ENCODE peak calls at places on chromosomes 3 and 15, in seven cellular contexts. W is neural progenitor cell, X is PC-3, P is mammary epithelial cell, Z is HepG2, U is GM23248, I is H1. Y is an unnamed sample.

GRCh38 chr3:112647122-112647521 is 6.2 kb upstream of the CCDC80 start:
- DNase-seq in X (peak), I (no peak), W (peak), U (peak), P (peak), Z (peak), Y (peak)

GRCh38 chr3:125123906-125124305 is 68.1 kb upstream of the HEG1 start:
- DNase-seq in I (no peak), Z (no peak), P (no peak), U (peak), X (no peak), W (no peak), Y (no peak)

GRCh38 chr3:126345231-126345630 is 12.0 kb downstream of the KLF15 start:
- DNase-seq in U (no peak), P (no peak), W (no peak), I (no peak), X (no peak), Z (no peak), Y (no peak)

GRCh38 chr3:197362086-197362485 is 63.7 kb upstream of the DLG1 start:
- DNase-seq in X (no peak), U (no peak), Z (no peak), W (no peak), I (no peak), P (no peak), Y (no peak)

GRCh38 chr3:106814231-106814630 is 563.0 kb upstream of the CCDC54 start:
- DNase-seq in U (peak), P (no peak), Z (no peak), I (no peak), X (no peak), W (no peak), Y (peak)

GRCh38 chr3:51673181-51673801 is 2.2 kb downstream of the TEX264 start:
- DNase-seq in X (no peak), W (peak), Z (peak), U (no peak), I (no peak), P (no peak), Y (no peak)

GRCh38 chr3:21729888-21730459 is 21.0 kb downstream of the ZNF385D start:
- DNase-seq in Z (no peak), I (no peak), U (peak), W (no peak), X (no peak), P (peak), Y (peak)

GRCh38 chr3:178236555-178237277 is 299.5 kb upstream of the KCNMB2 start:
- DNase-seq in I (no peak), U (peak), W (no peak), Z (no peak), P (peak), X (peak), Y (peak)

GRCh38 chr15:35557544-35557943 is 11.6 kb upstream of the DPH6 start:
- DNase-seq in W (no peak), U (peak), P (peak), X (peak), Z (peak), I (no peak), Y (peak)

GRCh38 chr3:101998256-101998926 is 149.1 kb downstream of the NFKBIZ start:
- DNase-seq in P (no peak), W (no peak), X (no peak), Z (no peak), U (peak), I (no peak), Y (no peak)

GRCh38 chr3:71576966-71577459 is 6.5 kb downstream of the FOXP1 start:
- DNase-seq in I (no peak), P (peak), X (no peak), W (no peak), Z (no peak), U (no peak), Y (no peak)

GRCh38 chr15:99630607-99631131 is 64.9 kb downstream of the MEF2A start:
- DNase-seq in I (no peak), P (no peak), W (no peak), U (no peak), Z (no peak), X (no peak), Y (no peak)

GRCh38 chr3:156745766-156746165 is 71.4 kb downstream of the TIPARP start:
- DNase-seq in Z (no peak), X (no peak), I (no peak), W (no peak), U (no peak), P (no peak), Y (no peak)

GRCh38 chr15:50883903-50884302 is 24.6 kb upstream of the AP4E1 start:
- DNase-seq in X (peak), I (no peak), P (peak), Z (no peak), W (no peak), U (peak), Y (peak)

GRCh38 chr3:126398423-126399347 is 4.0 kb downstream of the CFAP100 start:
- DNase-seq in Z (no peak), W (no peak), X (no peak), P (no peak), I (no peak), U (no peak), Y (no peak)

GRCh38 chr3:155363690-155364070 is 70.2 kb upstream of the STRIT1 start:
- DNase-seq in I (no peak), X (no peak), U (no peak), W (peak), Z (no peak), P (no peak), Y (no peak)

GRCh38 chr3:169044341-169045113 is 619.0 kb downstream of the MECOM start:
- DNase-seq in I (no peak), P (peak), W (no peak), U (peak), Z (no peak), X (peak), Y (peak)

GRCh38 chr15:76973362-76973743 is 21.6 kb upstream of the PSTPIP1 start:
- DNase-seq in W (peak), X (peak), P (no peak), I (peak), U (peak), Z (peak), Y (peak)

GRCh38 chr3:45434996-45435395 is 46.6 kb downstream of the LARS2 start:
- DNase-seq in I (no peak), X (no peak), Z (no peak), P (peak), W (no peak), U (no peak), Y (no peak)

GRCh38 chr3:127710473-127710941 is 37.8 kb downstream of the ABTB1 start:
- DNase-seq in I (no peak), X (peak), U (peak), P (peak), Z (no peak), W (no peak), Y (no peak)

GRCh38 chr3:107264888-107265287 is 112.4 kb upstream of the CCDC54 start:
- DNase-seq in P (peak), X (no peak), I (no peak), Z (no peak), U (no peak), W (no peak), Y (peak)

GRCh38 chr3:30186741-30187219 is 419.6 kb upstream of the TGFBR2 start:
- DNase-seq in U (no peak), X (no peak), Z (no peak), P (no peak), W (no peak), I (no peak), Y (no peak)

GRCh38 chr3:71902258-71903128 is 117.5 kb upstream of the PROK2 start:
- DNase-seq in P (no peak), U (no peak), I (no peak), X (no peak), W (no peak), Z (no peak), Y (no peak)

GRCh38 chr3:101182734-101183133 is 137.6 kb downstream of the IMPG2 start:
- DNase-seq in I (no peak), Z (no peak), W (no peak), U (peak), X (peak), P (peak), Y (peak)

GRCh38 chr3:4956743-4957142 is 22.5 kb upstream of the BHLHE40 start:
- DNase-seq in I (no peak), P (no peak), W (no peak), U (no peak), X (no peak), Z (no peak), Y (no peak)

GRCh38 chr3:25165306-25165705 is 262.8 kb upstream of the RARB start:
- DNase-seq in U (no peak), I (no peak), X (no peak), P (no peak), W (no peak), Z (no peak), Y (no peak)

GRCh38 chr3:110550511-110550910 is 521.1 kb upstream of the NECTIN3 start:
- DNase-seq in X (no peak), U (no peak), I (no peak), W (no peak), P (no peak), Z (no peak), Y (no peak)

GRCh38 chr3:25785826-25786225 is 2.6 kb upstream of the NGLY1 start:
- DNase-seq in U (peak), W (no peak), X (peak), I (no peak), P (peak), Z (no peak), Y (no peak)

GRCh38 chr15:83746231-83746630 is 92.3 kb downstream of the ADAMTSL3 start:
- DNase-seq in W (no peak), Z (no peak), X (peak), U (no peak), P (peak), I (no peak), Y (no peak)

GRCh38 chr15:83784975-83785374 is 131.1 kb downstream of the ADAMTSL3 start:
- DNase-seq in U (no peak), Z (no peak), I (no peak), X (peak), P (peak), W (no peak), Y (peak)

GRCh38 chr3:69767571-69767970 is 28.3 kb downstream of the MITF start:
- DNase-seq in Z (no peak), U (no peak), X (no peak), P (no peak), W (no peak), I (no peak), Y (no peak)

GRCh38 chr3:123694377-123695147 is 109.7 kb upstream of the HACD2 start:
- DNase-seq in Z (no peak), U (no peak), P (no peak), I (no peak), X (no peak), W (no peak), Y (peak)

GRCh38 chr15:69668049-69668705 is 215.6 kb downstream of the RPLP1 start:
- DNase-seq in W (no peak), I (no peak), U (no peak), P (no peak), Z (no peak), X (no peak), Y (no peak)

GRCh38 chr15:37034835-37035234 is 65.5 kb downstream of the MEIS2 start:
- DNase-seq in P (no peak), X (no peak), Z (no peak), I (no peak), W (no peak), U (no peak), Y (no peak)

GRCh38 chr15:88178631-88179030 is 77.9 kb downstream of the NTRK3 start:
- DNase-seq in Z (no peak), P (no peak), X (no peak), I (no peak), U (no peak), W (no peak), Y (no peak)

GRCh38 chr3:172591876-172592771 is 68.9 kb upstream of the TNFSF10 start:
- DNase-seq in P (no peak), X (no peak), I (no peak), U (no peak), W (no peak), Z (no peak), Y (no peak)

GRCh38 chr3:63050548-63050947 is 175.3 kb upstream of the CADPS start:
- DNase-seq in W (no peak), I (no peak), U (peak), P (no peak), Z (no peak), X (no peak), Y (no peak)
- H3K9ac ChIP-seq in W (no peak), I (no peak), U (no peak), P (no peak), Z (no peak), X (no peak), Y (no peak)

GRCh38 chr15:68157074-68157473 is 48.1 kb downstream of the CALML4 start:
- DNase-seq in X (no peak), W (no peak), I (no peak), P (no peak), U (no peak), Z (no peak), Y (no peak)
- H3K27ac ChIP-seq in X (no peak), W (no peak), I (no peak), P (no peak), U (no peak), Z (no peak), Y (no peak)

GRCh38 chr15:96322401-96323249 is 7.9 kb upstream of the NR2F2 start:
- DNase-seq in Z (no peak), W (peak), I (peak), U (peak), X (peak), P (no peak), Y (peak)
- TF ChIP-seq EZH2 in Z (no peak), W (peak), I (no peak), U (no peak), X (no peak), P (no peak), Y (no peak)

GRCh38 chr3:33918357-33918756 is 119.9 kb downstream of the PDCD6IP start:
- DNase-seq in U (no peak), I (no peak), P (no peak), W (no peak), Z (no peak), X (no peak), Y (no peak)
- H3K9ac ChIP-seq in U (no peak), I (no peak), P (no peak), W (no peak), Z (no peak), X (no peak), Y (no peak)

GRCh38 chr3:186933801-186934200 is 3.5 kb downstream of the ST6GAL1 start:
- DNase-seq in Z (no peak), W (no peak), I (no peak), X (no peak), U (no peak), P (no peak), Y (no peak)
- H3K27ac ChIP-seq in Z (no peak), W (no peak), I (no peak), X (no peak), U (no peak), P (no peak), Y (no peak)

DNA sequence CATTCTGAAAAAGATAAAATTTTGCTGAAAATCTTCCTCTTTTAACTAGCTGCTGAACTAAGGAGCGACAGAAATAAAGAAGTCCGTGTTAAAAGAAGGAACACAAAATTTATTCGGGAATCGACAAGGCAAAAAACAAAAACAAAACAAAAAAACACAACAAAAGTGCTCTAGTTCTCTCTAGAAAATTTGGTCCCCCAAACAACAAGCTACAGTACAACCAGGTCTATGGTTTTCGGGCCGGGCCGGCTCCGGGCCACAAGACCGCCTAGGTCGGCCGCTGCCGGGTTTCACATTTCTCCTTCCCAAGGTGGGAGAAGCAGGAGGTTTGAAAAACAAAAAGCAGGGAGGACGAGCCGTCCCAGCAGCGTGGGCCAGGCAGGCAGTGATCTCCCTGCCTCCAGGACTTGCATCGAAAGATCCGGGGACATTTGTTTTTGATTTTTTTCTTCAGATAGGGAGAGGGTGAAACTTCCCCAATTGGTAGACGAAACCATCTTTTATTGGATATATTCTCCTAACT is 2.7 kb downstream of the FOXL2 start:
- DNase-seq in W (peak), I (peak), Z (no peak), U (no peak), X (no peak), P (no peak), Y (no peak)
- TF ChIP-seq EZH2 in W (no peak), I (peak), Z (peak), U (no peak), X (no peak), P (no peak), Y (peak)

DNA sequence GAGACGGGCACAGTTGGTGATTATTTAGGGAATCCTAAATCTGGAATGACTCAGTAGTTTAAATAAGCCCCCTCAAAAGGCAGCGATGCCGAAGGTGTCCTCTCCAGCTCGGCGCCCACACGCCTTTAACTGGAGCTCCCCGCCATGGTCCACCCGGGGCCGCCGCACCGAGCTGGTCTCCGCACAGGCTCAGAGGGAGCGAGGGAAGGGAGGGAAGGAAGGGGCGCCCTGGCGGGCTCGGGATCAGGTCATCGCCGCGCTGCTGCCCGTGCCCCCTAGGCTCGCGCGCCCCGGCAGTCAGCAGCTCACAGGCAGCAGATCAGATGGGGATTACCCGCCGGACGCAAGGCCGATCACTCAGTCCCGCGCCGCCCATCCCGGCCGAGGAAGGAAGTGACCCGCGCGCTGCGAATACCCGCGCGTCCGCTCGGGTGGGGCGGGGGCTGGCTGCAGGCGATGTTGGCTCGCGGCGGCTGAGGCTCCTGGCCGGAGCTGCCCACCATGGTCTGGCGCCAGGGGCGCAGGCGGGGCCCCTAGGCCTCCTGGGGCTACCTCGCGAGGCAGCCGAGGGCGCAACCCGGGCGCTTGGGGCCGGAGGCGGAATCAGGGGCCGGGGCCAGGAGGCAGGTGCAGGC is 318.0 kb downstream of the FGF12 start:
- DNase-seq in U (peak), I (peak), P (peak), W (peak), X (no peak), Z (no peak), Y (peak)
- H3K9ac ChIP-seq in U (no peak), I (peak), P (no peak), W (no peak), X (no peak), Z (no peak), Y (no peak)

GRCh38 chr3:11671648-11672100 is 28.0 kb upstream of the VGLL4 start:
- DNase-seq in P (no peak), U (peak), X (peak), I (peak), W (no peak), Z (no peak), Y (peak)

GRCh38 chr3:11668243-11669232 is 24.8 kb upstream of the VGLL4 start:
- DNase-seq in W (no peak), P (no peak), Z (no peak), X (peak), I (peak), U (peak), Y (peak)

DNA sequence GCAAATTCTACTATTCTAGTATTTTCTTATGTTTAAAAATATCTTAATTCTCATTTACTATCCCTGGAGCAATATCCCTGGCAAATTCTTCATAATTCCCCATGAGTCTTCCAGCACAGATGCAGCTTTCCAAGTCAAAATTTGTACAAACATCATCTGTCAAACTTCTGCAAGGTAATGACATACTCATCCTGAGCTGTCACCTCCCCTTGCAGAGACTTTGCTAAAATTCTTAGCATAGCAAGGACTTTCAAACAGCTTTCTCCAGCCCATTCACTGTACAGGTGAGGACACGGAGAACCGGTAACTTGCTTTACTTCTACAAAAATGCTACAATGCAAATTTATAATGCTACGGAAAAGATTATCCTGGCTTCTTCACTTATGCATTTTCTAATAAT is 28.7 kb upstream of the VGLL4 start:
- DNase-seq in X (peak), I (peak), Z (no peak), U (no peak), W (no peak), P (no peak), Y (no peak)
- H3K27ac ChIP-seq in X (no peak), I (no peak), Z (no peak), U (peak), W (no peak), P (no peak), Y (no peak)